ENCODE peak calls at places on chromosomes 6 and 20, in nine cellular contexts. One of them, this sample, is unnamed.

GRCh38 chr6:1076531-1077453 is 235.1 kb upstream of the FOXQ1 start:
- DNase-seq in occipital lobe: no peak
- DNase-seq in stimulated activated CD8-positive, alpha-beta memory T cell treated with anti-CD3 and anti-CD28 coated beads, Interleukin-15, amount 100 ng/mL, for 1 hour: no peak
- DNase-seq in C1 segment of cervical spinal cord: no peak
- DNase-seq in endothelial cell: no peak
- DNase-seq in ovary: no peak
- DNase-seq in PC-3: no peak
- DNase-seq in amniotic stem cell: no peak
- DNase-seq in NCI-H748 treated with DMSO at 0.1 percent for 48 hours: no peak
- DNase-seq in this sample: no peak

GRCh38 chr6:29589423-29590048 is 4.6 kb downstream of the OR2H2 start:
- DNase-seq in occipital lobe: peak
- DNase-seq in stimulated activated CD8-positive, alpha-beta memory T cell treated with anti-CD3 and anti-CD28 coated beads, Interleukin-15, amount 100 ng/mL, for 1 hour: peak
- DNase-seq in C1 segment of cervical spinal cord: no peak
- DNase-seq in endothelial cell: peak
- DNase-seq in ovary: no peak
- DNase-seq in PC-3: peak
- DNase-seq in amniotic stem cell: peak
- DNase-seq in NCI-H748 treated with DMSO at 0.1 percent for 48 hours: peak
- DNase-seq in this sample: no peak

GRCh38 chr20:49140411-49140810 is 47.7 kb downstream of the STAU1 start:
- DNase-seq in occipital lobe: no peak
- DNase-seq in stimulated activated CD8-positive, alpha-beta memory T cell treated with anti-CD3 and anti-CD28 coated beads, Interleukin-15, amount 100 ng/mL, for 1 hour: no peak
- DNase-seq in C1 segment of cervical spinal cord: no peak
- DNase-seq in endothelial cell: no peak
- DNase-seq in ovary: no peak
- DNase-seq in PC-3: no peak
- DNase-seq in amniotic stem cell: no peak
- DNase-seq in NCI-H748 treated with DMSO at 0.1 percent for 48 hours: no peak
- DNase-seq in this sample: no peak

GRCh38 chr20:63702751-63703470 is 4.9 kb downstream of the ARFRP1 start:
- DNase-seq in occipital lobe: no peak
- DNase-seq in stimulated activated CD8-positive, alpha-beta memory T cell treated with anti-CD3 and anti-CD28 coated beads, Interleukin-15, amount 100 ng/mL, for 1 hour: no peak
- DNase-seq in C1 segment of cervical spinal cord: no peak
- DNase-seq in endothelial cell: no peak
- DNase-seq in ovary: no peak
- DNase-seq in PC-3: no peak
- DNase-seq in amniotic stem cell: no peak
- DNase-seq in NCI-H748 treated with DMSO at 0.1 percent for 48 hours: no peak
- DNase-seq in this sample: no peak

GRCh38 chr6:136031982-136032381 is 180.5 kb downstream of the PDE7B start:
- DNase-seq in occipital lobe: no peak
- DNase-seq in stimulated activated CD8-positive, alpha-beta memory T cell treated with anti-CD3 and anti-CD28 coated beads, Interleukin-15, amount 100 ng/mL, for 1 hour: no peak
- DNase-seq in C1 segment of cervical spinal cord: no peak
- DNase-seq in endothelial cell: peak
- DNase-seq in ovary: no peak
- DNase-seq in PC-3: peak
- DNase-seq in amniotic stem cell: no peak
- DNase-seq in NCI-H748 treated with DMSO at 0.1 percent for 48 hours: no peak
- DNase-seq in this sample: no peak

GRCh38 chr20:53660078-53660909 is 66.7 kb upstream of the ZNF217 start:
- DNase-seq in occipital lobe: no peak
- DNase-seq in stimulated activated CD8-positive, alpha-beta memory T cell treated with anti-CD3 and anti-CD28 coated beads, Interleukin-15, amount 100 ng/mL, for 1 hour: peak
- DNase-seq in C1 segment of cervical spinal cord: peak
- DNase-seq in endothelial cell: no peak
- DNase-seq in ovary: peak
- DNase-seq in PC-3: no peak
- DNase-seq in amniotic stem cell: no peak
- DNase-seq in NCI-H748 treated with DMSO at 0.1 percent for 48 hours: no peak
- DNase-seq in this sample: no peak

GRCh38 chr6:143802833-143803565 is 40.1 kb upstream of the LTV1 start:
- DNase-seq in occipital lobe: no peak
- DNase-seq in stimulated activated CD8-positive, alpha-beta memory T cell treated with anti-CD3 and anti-CD28 coated beads, Interleukin-15, amount 100 ng/mL, for 1 hour: no peak
- DNase-seq in C1 segment of cervical spinal cord: no peak
- DNase-seq in endothelial cell: no peak
- DNase-seq in ovary: no peak
- DNase-seq in PC-3: no peak
- DNase-seq in amniotic stem cell: no peak
- DNase-seq in NCI-H748 treated with DMSO at 0.1 percent for 48 hours: no peak
- DNase-seq in this sample: no peak

GRCh38 chr20:44738779-44739477 is 6.7 kb upstream of the KCNK15 start:
- DNase-seq in occipital lobe: peak
- DNase-seq in stimulated activated CD8-positive, alpha-beta memory T cell treated with anti-CD3 and anti-CD28 coated beads, Interleukin-15, amount 100 ng/mL, for 1 hour: no peak
- DNase-seq in C1 segment of cervical spinal cord: peak
- DNase-seq in endothelial cell: peak
- DNase-seq in ovary: peak
- DNase-seq in PC-3: peak
- DNase-seq in amniotic stem cell: no peak
- DNase-seq in NCI-H748 treated with DMSO at 0.1 percent for 48 hours: peak
- DNase-seq in this sample: peak

GRCh38 chr6:57173056-57173885 is 1.1 kb downstream of the BAG2 start:
- DNase-seq in occipital lobe: no peak
- DNase-seq in stimulated activated CD8-positive, alpha-beta memory T cell treated with anti-CD3 and anti-CD28 coated beads, Interleukin-15, amount 100 ng/mL, for 1 hour: no peak
- DNase-seq in C1 segment of cervical spinal cord: no peak
- DNase-seq in endothelial cell: no peak
- DNase-seq in ovary: peak
- DNase-seq in PC-3: peak
- DNase-seq in amniotic stem cell: no peak
- DNase-seq in NCI-H748 treated with DMSO at 0.1 percent for 48 hours: peak
- DNase-seq in this sample: no peak

GRCh38 chr20:44218441-44218840 is 7.9 kb upstream of the OSER1 start:
- DNase-seq in occipital lobe: no peak
- DNase-seq in stimulated activated CD8-positive, alpha-beta memory T cell treated with anti-CD3 and anti-CD28 coated beads, Interleukin-15, amount 100 ng/mL, for 1 hour: no peak
- DNase-seq in C1 segment of cervical spinal cord: no peak
- DNase-seq in endothelial cell: no peak
- DNase-seq in ovary: no peak
- DNase-seq in PC-3: no peak
- DNase-seq in amniotic stem cell: no peak
- DNase-seq in NCI-H748 treated with DMSO at 0.1 percent for 48 hours: no peak
- DNase-seq in this sample: no peak

GRCh38 chr20:63125581-63125892 is 90.4 kb downstream of the YTHDF1 start:
- DNase-seq in occipital lobe: no peak
- DNase-seq in stimulated activated CD8-positive, alpha-beta memory T cell treated with anti-CD3 and anti-CD28 coated beads, Interleukin-15, amount 100 ng/mL, for 1 hour: no peak
- DNase-seq in C1 segment of cervical spinal cord: no peak
- DNase-seq in endothelial cell: no peak
- DNase-seq in ovary: no peak
- DNase-seq in PC-3: no peak
- DNase-seq in amniotic stem cell: no peak
- DNase-seq in NCI-H748 treated with DMSO at 0.1 percent for 48 hours: no peak
- DNase-seq in this sample: peak

GRCh38 chr6:51574040-51574439 is 513.4 kb downstream of the PKHD1 start:
- DNase-seq in occipital lobe: no peak
- DNase-seq in stimulated activated CD8-positive, alpha-beta memory T cell treated with anti-CD3 and anti-CD28 coated beads, Interleukin-15, amount 100 ng/mL, for 1 hour: no peak
- DNase-seq in C1 segment of cervical spinal cord: no peak
- DNase-seq in endothelial cell: no peak
- DNase-seq in ovary: no peak
- DNase-seq in PC-3: no peak
- DNase-seq in amniotic stem cell: no peak
- DNase-seq in NCI-H748 treated with DMSO at 0.1 percent for 48 hours: no peak
- DNase-seq in this sample: no peak

GRCh38 chr6:18242062-18242851 is 22.1 kb downstream of the DEK start:
- DNase-seq in occipital lobe: no peak
- DNase-seq in stimulated activated CD8-positive, alpha-beta memory T cell treated with anti-CD3 and anti-CD28 coated beads, Interleukin-15, amount 100 ng/mL, for 1 hour: no peak
- DNase-seq in C1 segment of cervical spinal cord: no peak
- DNase-seq in endothelial cell: no peak
- DNase-seq in ovary: no peak
- DNase-seq in PC-3: peak
- DNase-seq in amniotic stem cell: peak
- DNase-seq in NCI-H748 treated with DMSO at 0.1 percent for 48 hours: no peak
- DNase-seq in this sample: no peak

GRCh38 chr6:34630040-34630439 is 66.5 kb downstream of the ILRUN start:
- DNase-seq in occipital lobe: no peak
- DNase-seq in stimulated activated CD8-positive, alpha-beta memory T cell treated with anti-CD3 and anti-CD28 coated beads, Interleukin-15, amount 100 ng/mL, for 1 hour: no peak
- DNase-seq in C1 segment of cervical spinal cord: no peak
- DNase-seq in endothelial cell: no peak
- DNase-seq in ovary: no peak
- DNase-seq in PC-3: peak
- DNase-seq in amniotic stem cell: peak
- DNase-seq in NCI-H748 treated with DMSO at 0.1 percent for 48 hours: no peak
- DNase-seq in this sample: no peak

This sample was measured in natural killer cell treated with Interleukin-12 subunit alpha and Interleukin-12 subunit beta and Interleukin-15 and Interleukin-18, amount 100 ng/mL, for 72 hours.